ENCODE peak calls at places on chromosomes 2 and 18, in nine cellular contexts. One of them, this sample, is unnamed.

GRCh38 chr2:212282596-212283330 is 255.8 kb downstream of the ERBB4 start:
- DNase-seq in HS-5: no peak
- DNase-seq in AG08396: no peak
- DNase-seq in activated gamma-delta T cell treated with anti-CD3 and anti-CD28 coated beads, Interleukin-2, amount 50 U/mL, for 16 hours: no peak
- DNase-seq in T-helper 22 cell: no peak
- DNase-seq in left ventricle myocardium inferior: no peak
- DNase-seq in fibroblast of mammary gland: no peak
- DNase-seq in testis: no peak
- DNase-seq in activated CD4-positive, alpha-beta T cell treated with anti-CD3 and anti-CD28 coated beads for 4 hours: no peak
- DNase-seq in this sample: no peak

GRCh38 chr2:102664439-102665042 is 45.2 kb downstream of the SLC9A2 start:
- DNase-seq in activated CD4-positive, alpha-beta T cell treated with anti-CD3 and anti-CD28 coated beads for 4 hours: peak
- DNase-seq in T-helper 22 cell: no peak
- DNase-seq in HS-5: no peak
- DNase-seq in left ventricle myocardium inferior: no peak
- DNase-seq in fibroblast of mammary gland: peak
- DNase-seq in AG08396: no peak
- DNase-seq in activated gamma-delta T cell treated with anti-CD3 and anti-CD28 coated beads, Interleukin-2, amount 50 U/mL, for 16 hours: no peak
- DNase-seq in testis: no peak
- DNase-seq in this sample: no peak

GRCh38 chr18:37385846-37386435 is 179.7 kb downstream of the CELF4 start:
- DNase-seq in fibroblast of mammary gland: peak
- DNase-seq in activated CD4-positive, alpha-beta T cell treated with anti-CD3 and anti-CD28 coated beads for 4 hours: no peak
- DNase-seq in testis: no peak
- DNase-seq in AG08396: peak
- DNase-seq in T-helper 22 cell: no peak
- DNase-seq in HS-5: peak
- DNase-seq in left ventricle myocardium inferior: no peak
- DNase-seq in activated gamma-delta T cell treated with anti-CD3 and anti-CD28 coated beads, Interleukin-2, amount 50 U/mL, for 16 hours: no peak
- DNase-seq in this sample: peak

GRCh38 chr2:196036442-196036841 is 32.2 kb downstream of the DNAH7 start:
- DNase-seq in T-helper 22 cell: no peak
- DNase-seq in left ventricle myocardium inferior: no peak
- DNase-seq in activated gamma-delta T cell treated with anti-CD3 and anti-CD28 coated beads, Interleukin-2, amount 50 U/mL, for 16 hours: no peak
- DNase-seq in AG08396: no peak
- DNase-seq in activated CD4-positive, alpha-beta T cell treated with anti-CD3 and anti-CD28 coated beads for 4 hours: no peak
- DNase-seq in fibroblast of mammary gland: no peak
- DNase-seq in HS-5: no peak
- DNase-seq in testis: no peak
- DNase-seq in this sample: no peak

GRCh38 chr2:40434638-40435296 is 17.1 kb downstream of the SLC8A1 start:
- DNase-seq in activated CD4-positive, alpha-beta T cell treated with anti-CD3 and anti-CD28 coated beads for 4 hours: no peak
- DNase-seq in activated gamma-delta T cell treated with anti-CD3 and anti-CD28 coated beads, Interleukin-2, amount 50 U/mL, for 16 hours: no peak
- DNase-seq in AG08396: peak
- DNase-seq in HS-5: peak
- DNase-seq in testis: no peak
- DNase-seq in left ventricle myocardium inferior: no peak
- DNase-seq in T-helper 22 cell: no peak
- DNase-seq in fibroblast of mammary gland: peak
- DNase-seq in this sample: peak

GRCh38 chr2:217208867-217209266 is 349.0 kb upstream of the TNP1 start:
- DNase-seq in fibroblast of mammary gland: no peak
- DNase-seq in testis: no peak
- DNase-seq in AG08396: no peak
- DNase-seq in T-helper 22 cell: no peak
- DNase-seq in activated gamma-delta T cell treated with anti-CD3 and anti-CD28 coated beads, Interleukin-2, amount 50 U/mL, for 16 hours: no peak
- DNase-seq in HS-5: no peak
- DNase-seq in activated CD4-positive, alpha-beta T cell treated with anti-CD3 and anti-CD28 coated beads for 4 hours: no peak
- DNase-seq in left ventricle myocardium inferior: no peak
- DNase-seq in this sample: no peak

GRCh38 chr18:11154369-11154982 is 5.1 kb upstream of the PIEZO2 start:
- DNase-seq in HS-5: no peak
- DNase-seq in fibroblast of mammary gland: peak
- DNase-seq in activated CD4-positive, alpha-beta T cell treated with anti-CD3 and anti-CD28 coated beads for 4 hours: no peak
- DNase-seq in T-helper 22 cell: no peak
- DNase-seq in testis: no peak
- DNase-seq in left ventricle myocardium inferior: no peak
- DNase-seq in AG08396: peak
- DNase-seq in activated gamma-delta T cell treated with anti-CD3 and anti-CD28 coated beads, Interleukin-2, amount 50 U/mL, for 16 hours: no peak
- DNase-seq in this sample: peak

GRCh38 chr2:37786153-37786809 is 114.8 kb upstream of the CDC42EP3 start:
- DNase-seq in HS-5: no peak
- DNase-seq in fibroblast of mammary gland: no peak
- DNase-seq in left ventricle myocardium inferior: no peak
- DNase-seq in AG08396: no peak
- DNase-seq in activated gamma-delta T cell treated with anti-CD3 and anti-CD28 coated beads, Interleukin-2, amount 50 U/mL, for 16 hours: no peak
- DNase-seq in testis: no peak
- DNase-seq in activated CD4-positive, alpha-beta T cell treated with anti-CD3 and anti-CD28 coated beads for 4 hours: no peak
- DNase-seq in T-helper 22 cell: no peak
- DNase-seq in this sample: no peak

GRCh38 chr2:220533485-220533884 is 906.1 kb downstream of the SLC4A3 start:
- DNase-seq in HS-5: no peak
- DNase-seq in activated CD4-positive, alpha-beta T cell treated with anti-CD3 and anti-CD28 coated beads for 4 hours: no peak
- DNase-seq in testis: no peak
- DNase-seq in AG08396: peak
- DNase-seq in activated gamma-delta T cell treated with anti-CD3 and anti-CD28 coated beads, Interleukin-2, amount 50 U/mL, for 16 hours: no peak
- DNase-seq in fibroblast of mammary gland: peak
- DNase-seq in left ventricle myocardium inferior: no peak
- DNase-seq in T-helper 22 cell: no peak
- DNase-seq in this sample: no peak

GRCh38 chr2:108950736-108951135 is 38.3 kb downstream of the EDAR start:
- DNase-seq in left ventricle myocardium inferior: no peak
- DNase-seq in activated gamma-delta T cell treated with anti-CD3 and anti-CD28 coated beads, Interleukin-2, amount 50 U/mL, for 16 hours: no peak
- DNase-seq in AG08396: no peak
- DNase-seq in activated CD4-positive, alpha-beta T cell treated with anti-CD3 and anti-CD28 coated beads for 4 hours: no peak
- DNase-seq in testis: no peak
- DNase-seq in T-helper 22 cell: no peak
- DNase-seq in HS-5: no peak
- DNase-seq in fibroblast of mammary gland: no peak
- DNase-seq in this sample: no peak

GRCh38 chr18:23867011-23867410 is 147.5 kb upstream of the TTC39C start:
- DNase-seq in testis: no peak
- DNase-seq in fibroblast of mammary gland: no peak
- DNase-seq in T-helper 22 cell: no peak
- DNase-seq in left ventricle myocardium inferior: no peak
- DNase-seq in activated CD4-positive, alpha-beta T cell treated with anti-CD3 and anti-CD28 coated beads for 4 hours: no peak
- DNase-seq in AG08396: no peak
- DNase-seq in activated gamma-delta T cell treated with anti-CD3 and anti-CD28 coated beads, Interleukin-2, amount 50 U/mL, for 16 hours: no peak
- DNase-seq in HS-5: no peak
- DNase-seq in this sample: no peak

GRCh38 chr18:62420513-62421209 is 95.6 kb downstream of the TNFRSF11A start:
- DNase-seq in fibroblast of mammary gland: peak
- DNase-seq in HS-5: no peak
- DNase-seq in T-helper 22 cell: peak
- DNase-seq in left ventricle myocardium inferior: no peak
- DNase-seq in testis: no peak
- DNase-seq in activated gamma-delta T cell treated with anti-CD3 and anti-CD28 coated beads, Interleukin-2, amount 50 U/mL, for 16 hours: peak
- DNase-seq in AG08396: peak
- DNase-seq in activated CD4-positive, alpha-beta T cell treated with anti-CD3 and anti-CD28 coated beads for 4 hours: peak
- DNase-seq in this sample: no peak

GRCh38 chr2:24702800-24703199 is 90.4 kb downstream of the PTRHD1 start:
- DNase-seq in activated gamma-delta T cell treated with anti-CD3 and anti-CD28 coated beads, Interleukin-2, amount 50 U/mL, for 16 hours: no peak
- DNase-seq in T-helper 22 cell: no peak
- DNase-seq in fibroblast of mammary gland: peak
- DNase-seq in HS-5: peak
- DNase-seq in activated CD4-positive, alpha-beta T cell treated with anti-CD3 and anti-CD28 coated beads for 4 hours: no peak
- DNase-seq in AG08396: peak
- DNase-seq in testis: no peak
- DNase-seq in left ventricle myocardium inferior: no peak
- DNase-seq in this sample: peak

GRCh38 chr18:41644466-41644865 is 310.6 kb upstream of the PIK3C3 start:
- DNase-seq in HS-5: no peak
- DNase-seq in testis: no peak
- DNase-seq in left ventricle myocardium inferior: no peak
- DNase-seq in fibroblast of mammary gland: no peak
- DNase-seq in AG08396: no peak
- DNase-seq in activated gamma-delta T cell treated with anti-CD3 and anti-CD28 coated beads, Interleukin-2, amount 50 U/mL, for 16 hours: no peak
- DNase-seq in activated CD4-positive, alpha-beta T cell treated with anti-CD3 and anti-CD28 coated beads for 4 hours: no peak
- DNase-seq in T-helper 22 cell: no peak
- DNase-seq in this sample: no peak

GRCh38 chr2:37301408-37301807 is 23.2 kb downstream of the PRKD3 start:
- DNase-seq in HS-5: no peak
- DNase-seq in AG08396: no peak
- DNase-seq in left ventricle myocardium inferior: no peak
- DNase-seq in activated gamma-delta T cell treated with anti-CD3 and anti-CD28 coated beads, Interleukin-2, amount 50 U/mL, for 16 hours: no peak
- DNase-seq in activated CD4-positive, alpha-beta T cell treated with anti-CD3 and anti-CD28 coated beads for 4 hours: no peak
- DNase-seq in T-helper 22 cell: no peak
- DNase-seq in testis: no peak
- DNase-seq in fibroblast of mammary gland: no peak
- DNase-seq in this sample: no peak

GRCh38 chr18:62554083-62554815 is 31.4 kb downstream of the ZCCHC2 start:
- DNase-seq in activated gamma-delta T cell treated with anti-CD3 and anti-CD28 coated beads, Interleukin-2, amount 50 U/mL, for 16 hours: no peak
- DNase-seq in HS-5: no peak
- DNase-seq in T-helper 22 cell: no peak
- DNase-seq in activated CD4-positive, alpha-beta T cell treated with anti-CD3 and anti-CD28 coated beads for 4 hours: no peak
- DNase-seq in AG08396: no peak
- DNase-seq in fibroblast of mammary gland: no peak
- DNase-seq in left ventricle myocardium inferior: no peak
- DNase-seq in testis: no peak
- DNase-seq in this sample: no peak

GRCh38 chr2:118477111-118477517 is 370.3 kb downstream of the EN1 start:
- DNase-seq in T-helper 22 cell: no peak
- DNase-seq in HS-5: no peak
- DNase-seq in activated CD4-positive, alpha-beta T cell treated with anti-CD3 and anti-CD28 coated beads for 4 hours: no peak
- DNase-seq in testis: no peak
- DNase-seq in left ventricle myocardium inferior: no peak
- DNase-seq in AG08396: no peak
- DNase-seq in activated gamma-delta T cell treated with anti-CD3 and anti-CD28 coated beads, Interleukin-2, amount 50 U/mL, for 16 hours: no peak
- DNase-seq in fibroblast of mammary gland: no peak
- DNase-seq in this sample: no peak

GRCh38 chr2:212843409-212844199 is 305.0 kb upstream of the ERBB4 start:
- DNase-seq in activated gamma-delta T cell treated with anti-CD3 and anti-CD28 coated beads, Interleukin-2, amount 50 U/mL, for 16 hours: no peak
- DNase-seq in AG08396: peak
- DNase-seq in left ventricle myocardium inferior: no peak
- DNase-seq in HS-5: peak
- DNase-seq in activated CD4-positive, alpha-beta T cell treated with anti-CD3 and anti-CD28 coated beads for 4 hours: no peak
- DNase-seq in T-helper 22 cell: no peak
- DNase-seq in testis: no peak
- DNase-seq in fibroblast of mammary gland: peak
- DNase-seq in this sample: peak

GRCh38 chr2:30869988-30870387 is 62.7 kb upstream of the CAPN13 start:
- DNase-seq in T-helper 22 cell: no peak
- DNase-seq in HS-5: no peak
- DNase-seq in activated gamma-delta T cell treated with anti-CD3 and anti-CD28 coated beads, Interleukin-2, amount 50 U/mL, for 16 hours: no peak
- DNase-seq in left ventricle myocardium inferior: no peak
- DNase-seq in AG08396: no peak
- DNase-seq in fibroblast of mammary gland: no peak
- DNase-seq in activated CD4-positive, alpha-beta T cell treated with anti-CD3 and anti-CD28 coated beads for 4 hours: no peak
- DNase-seq in testis: no peak
- DNase-seq in this sample: no peak

GRCh38 chr2:6412533-6413085 is 453.1 kb downstream of the CMPK2 start:
- DNase-seq in testis: no peak
- DNase-seq in fibroblast of mammary gland: peak
- DNase-seq in T-helper 22 cell: no peak
- DNase-seq in activated gamma-delta T cell treated with anti-CD3 and anti-CD28 coated beads, Interleukin-2, amount 50 U/mL, for 16 hours: no peak
- DNase-seq in left ventricle myocardium inferior: no peak
- DNase-seq in activated CD4-positive, alpha-beta T cell treated with anti-CD3 and anti-CD28 coated beads for 4 hours: no peak
- DNase-seq in AG08396: peak
- DNase-seq in HS-5: no peak
- DNase-seq in this sample: no peak

GRCh38 chr2:54672587-54673456 is 50.6 kb upstream of the EML6 start:
- DNase-seq in AG08396: no peak
- DNase-seq in T-helper 22 cell: no peak
- DNase-seq in fibroblast of mammary gland: peak
- DNase-seq in HS-5: no peak
- DNase-seq in left ventricle myocardium inferior: no peak
- DNase-seq in activated gamma-delta T cell treated with anti-CD3 and anti-CD28 coated beads, Interleukin-2, amount 50 U/mL, for 16 hours: no peak
- DNase-seq in activated CD4-positive, alpha-beta T cell treated with anti-CD3 and anti-CD28 coated beads for 4 hours: no peak
- DNase-seq in testis: no peak
- DNase-seq in this sample: no peak